ENCODE peak calls at places on chromosomes 3 and 15, in four cellular contexts. One of them, this sample, is unnamed.

GRCh38 chr15:87667643-87668042 is 588.9 kb downstream of the NTRK3 start:
- DNase-seq in esophagus muscularis mucosa: no peak
- DNase-seq in omental fat pad: no peak
- DNase-seq in fibroblast of the aortic adventitia: no peak
- DNase-seq in this sample: no peak

GRCh38 chr3:31917303-31917903 is 63.7 kb downstream of the OSBPL10 start:
- DNase-seq in esophagus muscularis mucosa: no peak
- DNase-seq in omental fat pad: no peak
- DNase-seq in fibroblast of the aortic adventitia: no peak
- DNase-seq in this sample: no peak

GRCh38 chr15:58568157-58568571 is 136.4 kb downstream of the LIPC start:
- DNase-seq in esophagus muscularis mucosa: peak; percentile 91
- DNase-seq in omental fat pad: no peak
- DNase-seq in fibroblast of the aortic adventitia: no peak
- DNase-seq in this sample: no peak

GRCh38 chr15:100438570-100438969 is 90.2 kb downstream of the CERS3 start:
- DNase-seq in esophagus muscularis mucosa: no peak
- DNase-seq in omental fat pad: peak; percentile 88
- DNase-seq in fibroblast of the aortic adventitia: peak; percentile 0
- DNase-seq in this sample: no peak

GRCh38 chr3:71232895-71233294 is 350.6 kb downstream of the FOXP1 start:
- DNase-seq in esophagus muscularis mucosa: no peak
- DNase-seq in omental fat pad: no peak
- DNase-seq in fibroblast of the aortic adventitia: no peak
- DNase-seq in this sample: no peak

GRCh38 chr15:35522061-35522460 is 23.9 kb downstream of the DPH6 start:
- DNase-seq in esophagus muscularis mucosa: no peak
- DNase-seq in omental fat pad: no peak
- DNase-seq in fibroblast of the aortic adventitia: peak; percentile 11
- DNase-seq in this sample: no peak

GRCh38 chr3:134384963-134385362 is 10.7 kb upstream of the AMOTL2 start:
- DNase-seq in esophagus muscularis mucosa: no peak
- DNase-seq in omental fat pad: no peak
- DNase-seq in fibroblast of the aortic adventitia: no peak
- DNase-seq in this sample: no peak

GRCh38 chr3:176570992-176571391 is 626.3 kb downstream of the TBL1XR1 start:
- DNase-seq in esophagus muscularis mucosa: no peak
- DNase-seq in omental fat pad: no peak
- DNase-seq in fibroblast of the aortic adventitia: no peak
- DNase-seq in this sample: no peak

GRCh38 chr15:52100807-52101206 is 11.8 kb downstream of the BCL2L10 start:
- DNase-seq in esophagus muscularis mucosa: no peak
- DNase-seq in omental fat pad: peak; percentile 73
- DNase-seq in fibroblast of the aortic adventitia: peak; percentile 89
- DNase-seq in this sample: no peak

GRCh38 chr15:51687565-51687964 is 6.3 kb downstream of the SCG3 start:
- DNase-seq in esophagus muscularis mucosa: no peak
- DNase-seq in omental fat pad: no peak
- DNase-seq in fibroblast of the aortic adventitia: no peak
- DNase-seq in this sample: no peak

GRCh38 chr15:32781781-32782180 is 64.0 kb downstream of the GREM1 start:
- DNase-seq in esophagus muscularis mucosa: no peak
- DNase-seq in omental fat pad: no peak
- DNase-seq in fibroblast of the aortic adventitia: no peak
- DNase-seq in this sample: no peak

GRCh38 chr3:123371859-123372767 is 76.8 kb downstream of the ADCY5 start:
- DNase-seq in esophagus muscularis mucosa: no peak
- DNase-seq in omental fat pad: no peak
- DNase-seq in fibroblast of the aortic adventitia: no peak
- DNase-seq in this sample: no peak

GRCh38 chr3:16504242-16504641 is 9.3 kb downstream of the RFTN1 start:
- DNase-seq in esophagus muscularis mucosa: no peak
- DNase-seq in omental fat pad: no peak
- DNase-seq in fibroblast of the aortic adventitia: no peak
- DNase-seq in this sample: no peak

GRCh38 chr3:106251160-106251892 is 382.5 kb upstream of the CBLB start:
- DNase-seq in esophagus muscularis mucosa: no peak
- DNase-seq in omental fat pad: no peak
- DNase-seq in fibroblast of the aortic adventitia: no peak
- DNase-seq in this sample: no peak

GRCh38 chr3:61979645-61980430 is 393.5 kb downstream of the FEZF2 start:
- DNase-seq in esophagus muscularis mucosa: no peak
- DNase-seq in omental fat pad: no peak
- DNase-seq in fibroblast of the aortic adventitia: no peak
- DNase-seq in this sample: no peak

GRCh38 chr3:154121236-154122095 is at the start of gene ARHGEF26:
- DNase-seq in esophagus muscularis mucosa: peak; percentile 94
- DNase-seq in omental fat pad: peak; percentile 77
- DNase-seq in fibroblast of the aortic adventitia: peak; percentile 63
- DNase-seq in this sample: peak; percentile 91

GRCh38 chr3:167031364-167032049 is 348.6 kb downstream of the ZBBX start:
- DNase-seq in esophagus muscularis mucosa: no peak
- DNase-seq in omental fat pad: no peak
- DNase-seq in fibroblast of the aortic adventitia: no peak
- DNase-seq in this sample: no peak

GRCh38 chr15:40953713-40954074 is 423 bp downstream of the CHAC1 start:
- DNase-seq in esophagus muscularis mucosa: no peak
- DNase-seq in omental fat pad: no peak
- DNase-seq in fibroblast of the aortic adventitia: no peak
- DNase-seq in this sample: no peak

GRCh38 chr3:122714269-122714668 is 33.6 kb downstream of the PARP14 start:
- DNase-seq in esophagus muscularis mucosa: no peak
- DNase-seq in omental fat pad: no peak
- DNase-seq in fibroblast of the aortic adventitia: no peak
- DNase-seq in this sample: no peak

GRCh38 chr3:14523792-14524191 is 16.4 kb downstream of the GRIP2 start:
- DNase-seq in esophagus muscularis mucosa: no peak
- DNase-seq in omental fat pad: no peak
- DNase-seq in fibroblast of the aortic adventitia: peak; percentile 9
- DNase-seq in this sample: no peak

GRCh38 chr15:98853593-98854420 is 153.8 kb downstream of the PGPEP1L start:
- DNase-seq in esophagus muscularis mucosa: no peak
- DNase-seq in omental fat pad: no peak
- DNase-seq in fibroblast of the aortic adventitia: peak; percentile 61
- DNase-seq in this sample: no peak

GRCh38 chr15:73677146-73677607 is 7.0 kb upstream of the CD276 start:
- DNase-seq in esophagus muscularis mucosa: peak; percentile 91
- DNase-seq in omental fat pad: peak; percentile 64
- DNase-seq in fibroblast of the aortic adventitia: peak; percentile 84
- DNase-seq in this sample: no peak

GRCh38 chr15:25933456-25934158 is 70.5 kb upstream of the ATP10A start:
- DNase-seq in esophagus muscularis mucosa: peak; percentile 93
- DNase-seq in omental fat pad: no peak
- DNase-seq in fibroblast of the aortic adventitia: peak; percentile 87
- DNase-seq in this sample: no peak

GRCh38 chr3:164687902-164688301 is 390.4 kb downstream of the SI start:
- DNase-seq in esophagus muscularis mucosa: no peak
- DNase-seq in omental fat pad: no peak
- DNase-seq in fibroblast of the aortic adventitia: no peak
- DNase-seq in this sample: no peak

GRCh38 chr3:72161870-72162617 is 377.1 kb upstream of the PROK2 start:
- DNase-seq in esophagus muscularis mucosa: no peak
- DNase-seq in omental fat pad: peak; percentile 57
- DNase-seq in fibroblast of the aortic adventitia: peak; percentile 50
- DNase-seq in this sample: no peak

GRCh38 chr3:195467641-195468390 is 25.0 kb upstream of the ACAP2 start:
- DNase-seq in esophagus muscularis mucosa: no peak
- DNase-seq in omental fat pad: no peak
- DNase-seq in fibroblast of the aortic adventitia: no peak
- DNase-seq in this sample: no peak

GRCh38 chr15:83436513-83437158 is 10.5 kb upstream of the SH3GL3 start:
- DNase-seq in esophagus muscularis mucosa: peak; percentile 80
- DNase-seq in omental fat pad: no peak
- DNase-seq in fibroblast of the aortic adventitia: peak; percentile 67
- DNase-seq in this sample: no peak
- TF ChIP-seq CTCF in esophagus muscularis mucosa: peak; percentile 7
- TF ChIP-seq CTCF in omental fat pad: no peak
- TF ChIP-seq CTCF in fibroblast of the aortic adventitia: peak; percentile 71
- TF ChIP-seq CTCF in this sample: peak; percentile 78

DNA sequence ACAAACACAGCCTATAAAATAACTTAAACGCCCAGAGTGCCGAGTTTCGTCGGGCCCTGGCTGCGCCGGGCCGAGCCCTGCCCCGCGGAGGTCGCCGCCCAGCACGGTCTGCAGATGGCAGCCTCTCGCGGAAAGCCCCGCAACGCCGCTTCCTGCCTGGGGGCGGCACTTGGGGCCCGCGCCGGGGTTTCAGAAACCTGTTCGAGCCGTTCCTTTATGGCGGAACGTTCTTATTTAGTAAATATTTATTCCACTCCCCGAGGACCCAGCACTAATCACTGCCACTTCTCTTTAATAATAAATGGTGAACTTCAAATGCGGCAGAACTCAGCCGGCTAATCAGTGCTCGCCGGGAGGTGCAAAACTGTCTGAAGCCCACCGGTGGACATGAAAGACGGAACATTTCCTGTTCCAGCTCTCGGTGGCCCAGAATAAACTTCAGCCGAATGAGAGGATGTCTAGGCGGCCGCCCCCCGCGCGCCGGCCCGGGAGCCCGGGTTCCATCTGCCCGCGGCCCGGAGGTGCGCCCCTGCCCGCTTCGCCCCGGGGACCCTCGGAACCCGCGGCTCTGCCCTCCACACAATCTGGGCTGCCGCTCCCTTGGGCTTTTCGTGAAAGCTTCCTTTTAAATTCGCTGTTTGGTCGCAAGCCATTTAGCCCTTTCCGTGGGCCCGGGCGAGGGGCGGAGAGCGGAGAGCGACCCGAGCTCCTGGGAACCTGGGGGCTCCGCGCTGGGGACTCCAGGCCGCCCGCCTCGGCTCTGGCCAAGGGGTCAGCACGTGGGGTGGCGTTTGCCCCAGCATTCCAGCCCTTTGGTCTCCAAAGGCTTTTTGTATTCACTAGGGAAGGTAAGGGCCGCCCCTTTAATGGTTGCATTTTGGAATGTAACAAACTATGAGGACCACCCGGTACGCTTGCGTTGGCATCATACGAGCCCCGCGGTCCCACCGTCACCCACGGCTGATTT is 110.8 kb upstream of the ATP11B start:
- DNase-seq in esophagus muscularis mucosa: no peak
- DNase-seq in omental fat pad: no peak
- DNase-seq in fibroblast of the aortic adventitia: peak; percentile 17
- DNase-seq in this sample: no peak
- TF ChIP-seq CTCF in esophagus muscularis mucosa: no peak
- TF ChIP-seq CTCF in omental fat pad: no peak
- TF ChIP-seq CTCF in fibroblast of the aortic adventitia: peak; percentile 1
- TF ChIP-seq CTCF in this sample: peak; percentile 74

GRCh38 chr3:59542276-59542675 is 492.5 kb upstream of the CFAP20DC start:
- DNase-seq in esophagus muscularis mucosa: no peak
- DNase-seq in omental fat pad: no peak
- DNase-seq in fibroblast of the aortic adventitia: no peak
- DNase-seq in this sample: no peak
- TF ChIP-seq CTCF in esophagus muscularis mucosa: no peak
- TF ChIP-seq CTCF in omental fat pad: no peak
- TF ChIP-seq CTCF in fibroblast of the aortic adventitia: no peak
- TF ChIP-seq CTCF in this sample: no peak

GRCh38 chr15:44426975-44427755 is at the start of gene CTDSPL2:
- DNase-seq in esophagus muscularis mucosa: peak; percentile 99
- DNase-seq in omental fat pad: peak; percentile 77
- DNase-seq in fibroblast of the aortic adventitia: peak; percentile 99
- DNase-seq in this sample: peak; percentile 99
- TF ChIP-seq CTCF in esophagus muscularis mucosa: peak; percentile 46
- TF ChIP-seq CTCF in omental fat pad: no peak
- TF ChIP-seq CTCF in fibroblast of the aortic adventitia: peak; percentile 38
- TF ChIP-seq CTCF in this sample: peak; percentile 73

GRCh38 chr3:141235661-141236171 is 4.1 kb downstream of the PXYLP1 start:
- DNase-seq in esophagus muscularis mucosa: peak; percentile 82
- DNase-seq in omental fat pad: no peak
- DNase-seq in fibroblast of the aortic adventitia: no peak
- DNase-seq in this sample: no peak
- TF ChIP-seq CTCF in esophagus muscularis mucosa: no peak
- TF ChIP-seq CTCF in omental fat pad: no peak
- TF ChIP-seq CTCF in fibroblast of the aortic adventitia: no peak
- TF ChIP-seq CTCF in this sample: no peak

DNA sequence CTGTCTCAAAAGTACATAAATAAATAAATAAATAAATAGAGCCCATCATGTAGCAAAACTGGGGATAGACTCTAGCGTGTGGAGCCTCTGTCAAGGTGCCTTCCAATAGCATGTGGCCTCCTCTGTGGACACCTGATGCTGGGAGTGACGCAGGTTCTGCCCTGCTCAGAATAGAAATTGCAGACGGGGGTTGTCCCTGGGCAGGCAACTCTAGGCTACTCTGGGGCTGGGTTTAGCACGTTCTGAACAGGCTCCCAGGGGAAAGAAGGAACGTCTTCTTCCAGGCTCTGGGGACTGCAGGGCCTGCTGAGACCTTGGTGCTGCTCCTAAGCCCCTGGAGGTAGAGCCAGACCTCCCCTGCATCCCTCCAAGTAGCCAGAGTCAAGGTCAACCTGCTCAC is 65.4 kb downstream of the EPHB3 start:
- DNase-seq in esophagus muscularis mucosa: no peak
- DNase-seq in omental fat pad: no peak
- DNase-seq in fibroblast of the aortic adventitia: no peak
- DNase-seq in this sample: no peak
- TF ChIP-seq CTCF in esophagus muscularis mucosa: no peak
- TF ChIP-seq CTCF in omental fat pad: no peak
- TF ChIP-seq CTCF in fibroblast of the aortic adventitia: no peak
- TF ChIP-seq CTCF in this sample: no peak

DNA sequence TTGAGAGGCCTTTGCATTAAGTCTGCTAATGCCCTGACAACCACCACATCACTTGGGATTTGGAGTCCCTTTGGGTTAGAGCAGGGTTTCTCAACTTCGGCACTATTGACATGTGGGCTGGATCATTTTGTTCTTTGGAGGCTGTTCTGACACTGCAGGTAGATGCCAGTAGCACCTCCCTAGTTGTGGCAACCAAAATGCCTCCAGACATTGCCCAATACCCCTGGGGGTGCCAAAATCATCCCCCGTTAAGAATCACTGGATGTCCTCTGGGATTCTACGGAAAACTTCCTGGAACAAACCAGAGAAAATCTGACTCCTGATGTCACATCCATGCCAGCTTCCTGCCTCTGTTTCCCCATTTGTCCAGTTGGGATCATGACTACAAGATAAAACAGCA is 37.2 kb upstream of the BLM start:
- DNase-seq in esophagus muscularis mucosa: no peak
- DNase-seq in omental fat pad: no peak
- DNase-seq in fibroblast of the aortic adventitia: no peak
- DNase-seq in this sample: no peak
- TF ChIP-seq CTCF in esophagus muscularis mucosa: no peak
- TF ChIP-seq CTCF in omental fat pad: no peak
- TF ChIP-seq CTCF in fibroblast of the aortic adventitia: no peak
- TF ChIP-seq CTCF in this sample: no peak

GRCh38 chr3:127822166-127822835 is at the start of gene MGLL:
- DNase-seq in esophagus muscularis mucosa: no peak
- DNase-seq in omental fat pad: no peak
- DNase-seq in fibroblast of the aortic adventitia: peak; percentile 45
- DNase-seq in this sample: no peak

GRCh38 chr3:127820871-127821853 is 1.2 kb downstream of the MGLL start:
- DNase-seq in esophagus muscularis mucosa: no peak
- DNase-seq in omental fat pad: no peak
- DNase-seq in fibroblast of the aortic adventitia: peak; percentile 16
- DNase-seq in this sample: no peak

GRCh38 chr3:127819656-127820055 is 2.7 kb downstream of the MGLL start:
- DNase-seq in esophagus muscularis mucosa: no peak
- DNase-seq in omental fat pad: no peak
- DNase-seq in fibroblast of the aortic adventitia: no peak
- DNase-seq in this sample: no peak

GRCh38 chr3:127819086-127819485 is 3.2 kb downstream of the MGLL start:
- DNase-seq in esophagus muscularis mucosa: no peak
- DNase-seq in omental fat pad: no peak
- DNase-seq in fibroblast of the aortic adventitia: no peak
- DNase-seq in this sample: no peak

GRCh38 chr3:127820221-127820870 is 2.0 kb downstream of the MGLL start:
- DNase-seq in esophagus muscularis mucosa: no peak
- DNase-seq in omental fat pad: no peak
- DNase-seq in fibroblast of the aortic adventitia: peak; percentile 50
- DNase-seq in this sample: no peak
- TF ChIP-seq CTCF in esophagus muscularis mucosa: peak; percentile 22
- TF ChIP-seq CTCF in omental fat pad: no peak
- TF ChIP-seq CTCF in fibroblast of the aortic adventitia: peak; percentile 47
- TF ChIP-seq CTCF in this sample: peak; percentile 57